ENCODE peak calls at places on chromosomes 16 and 17, in six cellular contexts. V is A673; Q is midbrain; T is tibial nerve; P is activated T-cell treated with anti-CD3 and anti-CD28 coated beads, Interleukin-2, amount 50 U/mL, for 4 hours; I is dermis blood vessel endothelial cell. D is an unnamed sample.

GRCh38 chr17:65278050-65278819 is 141.1 kb downstream of the RGS9 start:
- DNase-seq in V (peak), Q (no peak), T (no peak), P (no peak), I (peak), D (peak)

GRCh38 chr17:63369233-63369632 is 76.9 kb downstream of the CYB561 start:
- DNase-seq in V (no peak), Q (no peak), T (no peak), P (no peak), I (no peak), D (no peak)

GRCh38 chr16:3017806-3018506 is at the start of gene CLDN6:
- DNase-seq in V (peak), Q (no peak), T (no peak), P (peak), I (peak), D (peak)

GRCh38 chr16:10942352-10943297 is at the start of gene DEXI:
- DNase-seq in V (peak), Q (peak), T (peak), P (peak), I (peak), D (peak)

GRCh38 chr16:19382887-19383816 is 34.5 kb upstream of the TMC5 start:
- DNase-seq in V (no peak), Q (peak), T (no peak), P (no peak), I (no peak), D (no peak)

GRCh38 chr16:1794908-1795666 is 1.6 kb upstream of the IGFALS start:
- DNase-seq in V (no peak), Q (no peak), T (no peak), P (no peak), I (no peak), D (no peak)

GRCh38 chr17:7886227-7887037 is 2.2 kb upstream of the CHD3 start:
- DNase-seq in V (peak), Q (no peak), T (peak), P (peak), I (peak), D (peak)

GRCh38 chr17:48483471-48484131 is 47.2 kb downstream of the HOXB1 start:
- DNase-seq in V (peak), Q (no peak), T (no peak), P (no peak), I (peak), D (peak)

GRCh38 chr17:62995377-62995885 is 29.4 kb downstream of the TANC2 start:
- DNase-seq in V (peak), Q (peak), T (no peak), P (no peak), I (peak), D (peak)

GRCh38 chr16:15961060-15961511 is 11.7 kb downstream of the ABCC1 start:
- DNase-seq in V (no peak), Q (no peak), T (no peak), P (peak), I (peak), D (no peak)

GRCh38 chr16:29809850-29810698 is 1.9 kb upstream of the PRRT2 start:
- DNase-seq in V (peak), Q (no peak), T (no peak), P (peak), I (peak), D (peak)

GRCh38 chr16:29290631-29291247 is 115.8 kb downstream of the NPIPB11 start:
- DNase-seq in V (peak), Q (no peak), T (peak), P (peak), I (peak), D (no peak)

GRCh38 chr16:29700253-29700987 is 21.4 kb downstream of the QPRT start:
- DNase-seq in V (peak), Q (peak), T (peak), P (peak), I (peak), D (peak)

GRCh38 chr16:66250686-66251405 is 115.6 kb upstream of the CDH5 start:
- DNase-seq in V (no peak), Q (peak), T (peak), P (no peak), I (no peak), D (no peak)

GRCh38 chr16:72962347-72962746 is 85.6 kb downstream of the ZFHX3 start:
- DNase-seq in V (no peak), Q (no peak), T (no peak), P (no peak), I (no peak), D (no peak)

GRCh38 chr17:31294839-31295488 is 2.1 kb downstream of the OMG start:
- DNase-seq in V (no peak), Q (no peak), T (no peak), P (no peak), I (no peak), D (no peak)

GRCh38 chr17:9254841-9255240 is 233.5 kb downstream of the NTN1 start:
- DNase-seq in V (no peak), Q (no peak), T (no peak), P (no peak), I (no peak), D (no peak)

GRCh38 chr17:9958586-9959281 is 53.7 kb upstream of the RCVRN start:
- DNase-seq in V (no peak), Q (no peak), T (no peak), P (no peak), I (no peak), D (no peak)

GRCh38 chr17:28473542-28473941 is at the start of gene SLC13A2:
- DNase-seq in V (no peak), Q (no peak), T (no peak), P (no peak), I (no peak), D (no peak)

GRCh38 chr16:78122774-78123315 is 23.4 kb downstream of the WWOX start:
- DNase-seq in V (peak), Q (peak), T (no peak), P (no peak), I (peak), D (peak)

GRCh38 chr16:53207810-53208752 is 153.3 kb downstream of the CHD9 start:
- DNase-seq in V (peak), Q (peak), T (peak), P (no peak), I (peak), D (peak)

GRCh38 chr17:8038954-8039610 is at the start of gene ALOX15B:
- DNase-seq in V (no peak), Q (no peak), T (no peak), P (no peak), I (no peak), D (no peak)

GRCh38 chr17:1076299-1076981 is 79.5 kb downstream of the TIMM22 start:
- DNase-seq in V (no peak), Q (no peak), T (no peak), P (no peak), I (no peak), D (no peak)

GRCh38 chr17:39996789-39997188 is 16.2 kb downstream of the PSMD3 start:
- DNase-seq in V (no peak), Q (no peak), T (no peak), P (no peak), I (no peak), D (no peak)

GRCh38 chr16:56311208-56312027 is 113.9 kb downstream of the AMFR start:
- DNase-seq in V (peak), Q (no peak), T (no peak), P (no peak), I (peak), D (peak)

GRCh38 chr17:79026345-79027273 is 2.6 kb downstream of the C1QTNF1 start:
- DNase-seq in V (peak), Q (no peak), T (no peak), P (no peak), I (peak), D (no peak)

GRCh38 chr17:935485-935884 is 44.1 kb downstream of the NXN start:
- DNase-seq in V (no peak), Q (no peak), T (no peak), P (no peak), I (no peak), D (no peak)

GRCh38 chr16:5502467-5502869 is 404.9 kb upstream of the EEF2KMT start:
- DNase-seq in V (peak), Q (peak), T (no peak), P (no peak), I (no peak), D (peak)

GRCh38 chr17:17837380-17837821 is 615 bp upstream of the SREBF1 start:
- DNase-seq in V (no peak), Q (no peak), T (peak), P (no peak), I (peak), D (peak)

GRCh38 chr16:69688589-69688988 is 37.8 kb downstream of the NQO1 start:
- DNase-seq in V (no peak), Q (no peak), T (no peak), P (no peak), I (no peak), D (no peak)

GRCh38 chr16:78962457-78962929 is 638.0 kb downstream of the MAF start:
- DNase-seq in V (no peak), Q (no peak), T (no peak), P (no peak), I (no peak), D (peak)

GRCh38 chr17:41520821-41521521 is 2.3 kb upstream of the KRT15 start:
- DNase-seq in V (no peak), Q (no peak), T (no peak), P (no peak), I (peak), D (no peak)

GRCh38 chr16:66364117-66364958 is 2.2 kb upstream of the CDH5 start:
- DNase-seq in V (no peak), Q (no peak), T (peak), P (no peak), I (peak), D (no peak)

GRCh38 chr17:71592431-71592830 is 528.4 kb upstream of the SOX9 start:
- DNase-seq in V (no peak), Q (no peak), T (no peak), P (no peak), I (no peak), D (no peak)

GRCh38 chr16:3961449-3961849 is 80.9 kb upstream of the CREBBP start:
- DNase-seq in V (peak), Q (peak), T (no peak), P (no peak), I (no peak), D (no peak)

GRCh38 chr17:13925579-13925978 is 143.7 kb upstream of the COX10 start:
- DNase-seq in V (no peak), Q (no peak), T (no peak), P (no peak), I (no peak), D (peak)

GRCh38 chr16:89268987-89269735 is 51.7 kb downstream of the ZNF778 start:
- DNase-seq in V (no peak), Q (no peak), T (peak), P (no peak), I (no peak), D (no peak)

GRCh38 chr17:68033636-68034451 is 1.7 kb upstream of the KPNA2 start:
- DNase-seq in V (peak), Q (no peak), T (no peak), P (no peak), I (peak), D (no peak)